ENCODE peak calls at places on chromosomes 4 and X, in seven cellular contexts. Z is stimulated activated CD4-positive, alpha-beta T cell treated with anti-CD3 and anti-CD28 coated beads, Interleukin-12 subunit alpha, Interleukin-12 subunit beta, amount 100 ng/mL, for 24 hours; C is NCI-H1092; X is Right ventricle myocardium inferior; M is HEK293T; T is PC-3; U is Kasumi-1. I is an unnamed sample.

GRCh38 chrX:45422216-45422925 is 221.7 kb upstream of the DIPK2B start:
- DNase-seq in Z (no peak), C (no peak), X (no peak), M (no peak), T (peak), U (no peak), I (no peak)

GRCh38 chrX:40278340-40279090 is 180.8 kb upstream of the BCOR start:
- DNase-seq in Z (no peak), C (no peak), X (no peak), M (no peak), T (no peak), U (no peak), I (no peak)

GRCh38 chr4:110667670-110668069 is 44.8 kb upstream of the PITX2 start:
- DNase-seq in Z (no peak), C (no peak), X (no peak), M (no peak), T (no peak), U (no peak), I (no peak)

GRCh38 chrX:68728186-68728585 is 80.7 kb downstream of the STARD8 start:
- DNase-seq in Z (no peak), C (no peak), X (no peak), M (no peak), T (no peak), U (no peak), I (no peak)

GRCh38 chr4:151555151-151555945 is 146.4 kb downstream of the FHIP1A start:
- DNase-seq in Z (no peak), C (no peak), X (no peak), M (no peak), T (no peak), U (no peak), I (no peak)

GRCh38 chrX:46317158-46317557 is 228.1 kb downstream of the ZNF674 start:
- DNase-seq in Z (no peak), C (no peak), X (no peak), M (no peak), T (peak), U (no peak), I (no peak)

GRCh38 chr4:6972911-6973310 is 63.3 kb downstream of the TBC1D14 start:
- DNase-seq in Z (no peak), C (no peak), X (no peak), M (no peak), T (no peak), U (no peak), I (no peak)

GRCh38 chrX:117096528-117096927 is 633.8 kb upstream of the CT83 start:
- DNase-seq in Z (no peak), C (no peak), X (no peak), M (no peak), T (no peak), U (no peak), I (no peak)

GRCh38 chrX:77945910-77946309 is 23.5 kb downstream of the PGAM4 start:
- DNase-seq in Z (no peak), C (no peak), X (no peak), M (no peak), T (no peak), U (no peak), I (no peak)

GRCh38 chr4:145619639-145619996 is 433 bp downstream of the MMAA start:
- DNase-seq in Z (peak), C (no peak), X (peak), M (no peak), T (peak), U (peak), I (peak)

GRCh38 chrX:39821011-39821708 is 276.6 kb downstream of the BCOR start:
- DNase-seq in Z (no peak), C (peak), X (no peak), M (peak), T (no peak), U (no peak), I (no peak)

GRCh38 chrX:152946681-152947080 is 47.2 kb downstream of the PNMA5 start:
- DNase-seq in Z (no peak), C (no peak), X (no peak), M (no peak), T (no peak), U (no peak), I (no peak)

GRCh38 chrX:96407501-96407900 is 277.1 kb upstream of the DIAPH2 start:
- DNase-seq in Z (no peak), C (no peak), X (no peak), M (no peak), T (peak), U (no peak), I (no peak)

I was measured in activated CD4-positive, CD25-positive, alpha-beta regulatory T cell treated with anti-CD3 and anti-CD28 coated beads, Interleukin-2, amount 50 U/mL, for 16 hours.